ENCODE peak calls at places on chromosome 12, in eight cellular contexts. K, W, H, A, M, X, F and D are unnamed samples.

GRCh38 chr12:108517288-108518100 is 2.4 kb downstream of the FICD start:
- DNase-seq in H (no peak), A (no peak), K (no peak), W (no peak), M (no peak), X (no peak), F (no peak), D (no peak)

GRCh38 chr12:109744026-109744425 is 30.4 kb downstream of the FAM222A start:
- DNase-seq in K (no peak), X (no peak), F (peak; percentile 27), A (no peak), W (no peak), M (no peak), H (no peak), D (peak; percentile 5)

GRCh38 chr12:130879781-130880389 is 8.0 kb downstream of the RAN start:
- DNase-seq in K (no peak), X (no peak), F (no peak), W (no peak), A (no peak), M (no peak), H (no peak), D (no peak)

GRCh38 chr12:54641089-54641488 is 6.4 kb upstream of the LACRT start:
- DNase-seq in A (no peak), M (no peak), W (no peak), F (no peak), K (no peak), X (no peak), H (no peak), D (no peak)

GRCh38 chr12:111352300-111352993 is 16.4 kb downstream of the PHETA1 start:
- DNase-seq in M (no peak), X (no peak), H (no peak), A (no peak), K (no peak), F (no peak), W (no peak), D (no peak)

GRCh38 chr12:42789808-42790760 is 200.5 kb upstream of the PRICKLE1 start:
- DNase-seq in A (peak; percentile 14), K (no peak), F (no peak), H (no peak), X (peak; percentile 23), M (no peak), W (no peak), D (no peak)

GRCh38 chr12:105676694-105677093 is 346.2 kb downstream of the C12orf75 start:
- DNase-seq in F (no peak), W (no peak), K (no peak), X (no peak), A (no peak), H (no peak), M (peak; percentile 81), D (peak; percentile 42)

GRCh38 chr12:79069009-79069408 is 204.4 kb downstream of the SYT1 start:
- DNase-seq in F (no peak), A (no peak), K (no peak), W (no peak), X (no peak), M (no peak), H (no peak), D (no peak)

GRCh38 chr12:87982208-87982607 is 47.0 kb downstream of the C12orf50 start:
- DNase-seq in H (peak; percentile 27), W (no peak), K (no peak), M (no peak), F (no peak), A (peak; percentile 56), X (peak; percentile 70), D (no peak)

GRCh38 chr12:108630481-108631207 is 3.0 kb downstream of the SELPLG start:
- DNase-seq in A (peak; percentile 53), X (peak; percentile 68), M (no peak), K (no peak), W (no peak), F (no peak), H (no peak), D (no peak)

GRCh38 chr12:53575502-53576264 is 50.5 kb downstream of the ATF7 start:
- DNase-seq in X (peak; percentile 75), F (no peak), H (peak; percentile 32), W (peak; percentile 63), M (no peak), K (peak; percentile 32), A (peak; percentile 64), D (no peak)

GRCh38 chr12:43836455-43836989 is 641 bp downstream of the TMEM117 start:
- DNase-seq in H (no peak), X (peak; percentile 57), K (peak; percentile 40), W (peak; percentile 36), F (no peak), A (peak; percentile 58), M (no peak), D (no peak)

GRCh38 chr12:48677782-48678181 is 4.3 kb downstream of the KANSL2 start:
- DNase-seq in M (no peak), K (no peak), A (no peak), F (no peak), H (no peak), W (no peak), X (no peak), D (no peak)

GRCh38 chr12:2177751-2178150 is 125.0 kb downstream of the CACNA1C start:
- DNase-seq in W (no peak), X (no peak), F (no peak), M (no peak), H (no peak), A (no peak), K (no peak), D (no peak)

GRCh38 chr12:131800594-131801135 is 27.5 kb upstream of the MMP17 start:
- DNase-seq in A (no peak), H (no peak), K (no peak), X (no peak), M (no peak), F (no peak), W (no peak), D (no peak)

GRCh38 chr12:7123806-7124519 is 4.7 kb downstream of the RBP5 start:
- DNase-seq in H (no peak), X (no peak), W (no peak), A (no peak), M (no peak), F (no peak), K (peak; percentile 33), D (no peak)

GRCh38 chr12:95205685-95206084 is 11.6 kb downstream of the FGD6 start:
- DNase-seq in A (peak; percentile 86), F (peak; percentile 62), M (no peak), W (peak; percentile 83), K (peak; percentile 57), X (peak; percentile 89), H (peak; percentile 61), D (no peak)

GRCh38 chr12:56032006-56032405 is 9.7 kb upstream of the RPS26 start:
- DNase-seq in F (no peak), M (no peak), W (no peak), K (no peak), H (no peak), A (no peak), X (no peak), D (no peak)

GRCh38 chr12:32944195-32944594 is 47.6 kb upstream of the PKP2 start:
- DNase-seq in K (no peak), H (no peak), W (peak; percentile 27), F (no peak), X (no peak), M (no peak), A (no peak), D (no peak)

GRCh38 chr12:62907067-62907466 is 27.9 kb downstream of the PPM1H start:
- DNase-seq in H (no peak), A (no peak), F (no peak), M (no peak), K (no peak), W (no peak), X (no peak), D (no peak)

GRCh38 chr12:48758737-48759136 is 30.2 kb downstream of the ADCY6 start:
- DNase-seq in M (no peak), W (no peak), K (no peak), H (no peak), F (no peak), A (no peak), X (no peak), D (no peak)

GRCh38 chr12:85322715-85323114 is 42.7 kb downstream of the ALX1 start:
- DNase-seq in W (no peak), X (peak; percentile 6), H (no peak), K (no peak), A (peak; percentile 7), F (no peak), M (no peak), D (no peak)

GRCh38 chr12:54398218-54398617 is 13.7 kb upstream of the ZNF385A start:
- DNase-seq in W (no peak), X (no peak), F (no peak), A (no peak), H (no peak), K (no peak), M (no peak), D (no peak)

GRCh38 chr12:89768586-89769482 is 60.2 kb upstream of the ATP2B1 start:
- DNase-seq in K (peak; percentile 71), H (peak; percentile 79), F (peak; percentile 71), X (peak; percentile 89), W (peak; percentile 78), M (peak; percentile 25), A (peak; percentile 86), D (no peak)

GRCh38 chr12:27293463-27293862 is 39.2 kb upstream of the BMAL2 start:
- DNase-seq in W (no peak), X (peak; percentile 68), H (no peak), K (no peak), M (peak; percentile 51), F (no peak), A (peak; percentile 50), D (no peak)

GRCh38 chr12:104319918-104320626 is 16.5 kb downstream of the EID3 start:
- DNase-seq in W (no peak), K (no peak), X (no peak), F (no peak), M (no peak), H (no peak), A (no peak), D (no peak)
- TF ChIP-seq CTCF in W (no peak), K (no peak), X (no peak), F (no peak), M (no peak), H (no peak), A (no peak), D (no peak)

DNA sequence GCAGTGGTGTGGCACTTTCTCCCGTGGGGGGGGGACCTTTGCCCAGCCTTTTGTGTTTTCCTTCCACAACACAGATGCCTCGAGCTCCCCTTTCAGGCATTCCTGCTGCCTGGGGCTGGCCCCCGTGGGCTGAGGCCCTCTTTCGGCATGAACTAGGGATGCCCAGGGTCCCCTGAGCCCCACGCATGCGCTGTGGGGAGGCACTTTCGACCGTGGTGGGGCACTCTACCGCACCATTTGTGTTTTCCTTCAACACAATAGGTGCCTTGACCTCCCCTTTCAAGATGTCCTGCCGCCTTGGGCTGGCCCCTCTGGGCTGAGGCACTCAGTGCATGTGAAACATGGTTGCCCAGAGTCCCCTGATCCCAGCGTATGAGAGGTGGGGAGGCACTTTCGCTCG is 363.7 kb downstream of the ALG10 start:
- DNase-seq in H (no peak), K (no peak), M (no peak), A (no peak), X (no peak), F (no peak), W (no peak), D (no peak)
- H3K9me3 ChIP-seq in H (peaks cover 100% of the 10 kb centered on the region), K (no peaks in the 10 kb centered on the region), M (peaks cover 8% of the 10 kb centered on the region), A (peaks cover 23% of the 10 kb centered on the region), X (no peaks in the 10 kb centered on the region), F (peaks cover 6% of the 10 kb centered on the region), W (no peaks in the 10 kb centered on the region), D (no peaks in the 10 kb centered on the region)

GRCh38 chr12:101866615-101867373 is 10.6 kb upstream of the DRAM1 start:
- DNase-seq in F (no peak), K (no peak), X (no peak), A (no peak), M (no peak), H (no peak), W (no peak), D (peak; percentile 57)
- TF ChIP-seq CTCF in F (no peak), K (no peak), X (no peak), A (no peak), M (no peak), H (no peak), W (no peak), D (no peak)

GRCh38 chr12:14471497-14471896 is 96.2 kb downstream of the PLBD1 start:
- DNase-seq in H (no peak), W (no peak), X (no peak), A (no peak), F (no peak), K (no peak), M (no peak), D (no peak)
- H3K9me3 ChIP-seq in H (peaks cover 5% of the 10 kb centered on the region), W (peaks cover 40% of the 10 kb centered on the region), X (no peaks in the 10 kb centered on the region), A (peaks cover 3% of the 10 kb centered on the region), F (peaks cover 5% of the 10 kb centered on the region), K (peaks cover 36% of the 10 kb centered on the region), M (peaks cover 45% of the 10 kb centered on the region), D (peaks cover 3% of the 10 kb centered on the region)